ENCODE peak calls at places on chromosomes 16 and 17, in four cellular contexts. T is esophagus squamous epithelium, I is colonic mucosa, P is A172. K is an unnamed sample.

GRCh38 chr17:78227455-78227916 is 3.9 kb upstream of the TMEM235 start:
- DNase-seq in T (no peak), I (no peak), P (peak), K (no peak)

GRCh38 chr17:74467221-74467951 is 952 bp downstream of the CD300A start:
- DNase-seq in T (peak), I (no peak), P (no peak), K (no peak)

GRCh38 chr17:81511550-81511799 is 1.1 kb downstream of the ACTG1 start:
- DNase-seq in T (no peak), I (no peak), P (no peak), K (no peak)

GRCh38 chr16:15592324-15592723 is 50.6 kb downstream of the MARF1 start:
- DNase-seq in T (no peak), I (no peak), P (no peak), K (no peak)

GRCh38 chr16:56038564-56039098 is 152.7 kb upstream of the GNAO1 start:
- DNase-seq in T (no peak), I (no peak), P (no peak), K (no peak)

GRCh38 chr16:77009453-77009852 is 181.5 kb upstream of the MON1B start:
- DNase-seq in T (no peak), I (no peak), P (no peak), K (no peak)

GRCh38 chr17:57463103-57463885 is 207.0 kb downstream of the MSI2 start:
- DNase-seq in T (no peak), I (no peak), P (peak), K (no peak)

GRCh38 chr16:29775742-29776408 is 2.2 kb upstream of the ZG16 start:
- DNase-seq in T (no peak), I (no peak), P (peak), K (no peak)

GRCh38 chr17:40462343-40463121 is 19.3 kb downstream of the IGFBP4 start:
- DNase-seq in T (no peak), I (no peak), P (no peak), K (no peak)

GRCh38 chr16:54875443-54875842 is 55.2 kb upstream of the IRX5 start:
- DNase-seq in T (no peak), I (no peak), P (no peak), K (no peak)

GRCh38 chr16:88851616-88852015 is 5.1 kb downstream of the GALNS start:
- DNase-seq in T (no peak), I (no peak), P (no peak), K (no peak)

GRCh38 chr16:12661656-12662172 is 142.0 kb downstream of the CPPED1 start:
- DNase-seq in T (no peak), I (peak), P (peak), K (peak)

GRCh38 chr16:46866286-46866685 is 17.9 kb upstream of the GPT2 start:
- DNase-seq in T (no peak), I (no peak), P (no peak), K (no peak)

GRCh38 chr16:49833055-49833454 is 22.9 kb downstream of the ZNF423 start:
- DNase-seq in T (no peak), I (peak), P (no peak), K (no peak)

GRCh38 chr16:49492090-49492801 is 118.6 kb downstream of the C16orf78 start:
- DNase-seq in T (no peak), I (no peak), P (no peak), K (no peak)

GRCh38 chr16:12002447-12003006 is 26.0 kb downstream of the SNX29 start:
- DNase-seq in T (no peak), I (no peak), P (peak), K (no peak)

GRCh38 chr17:58233547-58233946 is 4.8 kb upstream of the LPO start:
- DNase-seq in T (no peak), I (no peak), P (no peak), K (no peak)

GRCh38 chr16:66605177-66605999 is 884 bp downstream of the CMTM3 start:
- DNase-seq in T (no peak), I (peak), P (peak), K (no peak)

GRCh38 chr16:31135535-31136286 is at the start of gene PRSS8:
- DNase-seq in T (no peak), I (peak), P (no peak), K (peak)

GRCh38 chr16:610513-611381 is 20.0 kb upstream of the WFIKKN1 start:
- DNase-seq in T (no peak), I (peak), P (no peak), K (no peak)

GRCh38 chr17:47990962-47991731 is 20.2 kb downstream of the CDK5RAP3 start:
- DNase-seq in T (no peak), I (no peak), P (no peak), K (no peak)

GRCh38 chr17:29219378-29220047 is 27.1 kb upstream of the CRYBA1 start:
- DNase-seq in T (no peak), I (peak), P (peak), K (peak)

GRCh38 chr17:82547981-82548380 is 28.4 kb downstream of the FOXK2 start:
- DNase-seq in T (no peak), I (no peak), P (no peak), K (no peak)

GRCh38 chr16:89197033-89197632 is 3.2 kb downstream of the SLC22A31 start:
- DNase-seq in T (no peak), I (no peak), P (no peak), K (no peak)

GRCh38 chr16:80973991-80974390 is 32.7 kb downstream of the CMC2 start:
- DNase-seq in T (no peak), I (no peak), P (peak), K (no peak)

GRCh38 chr17:78315355-78316114 is 44.3 kb downstream of the SOCS3 start:
- DNase-seq in T (no peak), I (peak), P (peak), K (peak)

GRCh38 chr17:81359218-81359617 is 36.0 kb upstream of the BAHCC1 start:
- DNase-seq in T (no peak), I (no peak), P (no peak), K (no peak)

GRCh38 chr16:28910046-28911031 is 14.7 kb downstream of the RABEP2 start:
- DNase-seq in T (no peak), I (peak), P (peak), K (peak)

GRCh38 chr16:83813818-83814653 is 6.3 kb downstream of the HSBP1 start:
- DNase-seq in T (no peak), I (no peak), P (peak), K (no peak)

GRCh38 chr17:61411114-61411943 is 11.7 kb downstream of the TBX2 start:
- DNase-seq in T (no peak), I (peak), P (no peak), K (no peak)

GRCh38 chr16:56617212-56618085 is 8.1 kb upstream of the MT1E start:
- DNase-seq in T (no peak), I (peak), P (no peak), K (no peak)